ENCODE peak calls at places on chromosomes 16 and 17, in four cellular contexts. S is AG09309, P is thoracic aorta, D is IMR-90. W is an unnamed sample.
A peak's percentile ranks its signal among the peaks of the same experiment; 100 is the strongest.

GRCh38 chr16:75279277-75279676 is 27.9 kb upstream of the BCAR1 start:
- DNase-seq in S (no peak), P (no peak), D (peak; percentile 27), W (no peak)

GRCh38 chr16:88306860-88307545 is 75.8 kb upstream of the ZNF469 start:
- DNase-seq in S (peak; percentile 86), P (no peak), D (peak; percentile 99), W (no peak)

GRCh38 chr16:51949260-51949659 is 597.7 kb downstream of the TOX3 start:
- DNase-seq in S (no peak), P (no peak), D (no peak), W (no peak)

GRCh38 chr16:85912271-85912974 is 13.5 kb downstream of the IRF8 start:
- DNase-seq in S (no peak), P (no peak), D (peak; percentile 36), W (no peak)

GRCh38 chr17:49898547-49899490 is 51.0 kb upstream of the TAC4 start:
- DNase-seq in S (no peak), P (no peak), D (no peak), W (no peak)

GRCh38 chr17:67707442-67707841 is 10.3 kb upstream of the NOL11 start:
- DNase-seq in S (no peak), P (no peak), D (no peak), W (no peak)

GRCh38 chr16:11474617-11475291 is 112.0 kb downstream of the LITAF start:
- DNase-seq in S (no peak), P (no peak), D (no peak), W (no peak)

GRCh38 chr17:296382-296781 is 56.2 kb downstream of the RPH3AL start:
- DNase-seq in S (no peak), P (no peak), D (no peak), W (no peak)

GRCh38 chr17:48498168-48498840 is 32.5 kb downstream of the HOXB1 start:
- DNase-seq in S (no peak), P (no peak), D (no peak), W (no peak)

GRCh38 chr17:79981090-79981489 is 54.6 kb downstream of the TBC1D16 start:
- DNase-seq in S (no peak), P (no peak), D (no peak), W (no peak)

GRCh38 chr17:19992803-19993713 is 15.4 kb upstream of the AKAP10 start:
- DNase-seq in S (peak; percentile 61), P (peak; percentile 73), D (peak; percentile 84), W (peak; percentile 76)

GRCh38 chr17:67474081-67474661 is 97.1 kb downstream of the PITPNC1 start:
- DNase-seq in S (peak; percentile 91), P (no peak), D (peak; percentile 39), W (no peak)

GRCh38 chr17:39754161-39754957 is 16.6 kb downstream of the GRB7 start:
- DNase-seq in S (peak; percentile 42), P (peak; percentile 53), D (peak; percentile 74), W (peak; percentile 85)

GRCh38 chr17:14204084-14204483 is 32.6 kb downstream of the CDRT15 start:
- DNase-seq in S (no peak), P (no peak), D (no peak), W (no peak)

GRCh38 chr16:22092143-22092933 is at the start of gene VWA3A:
- DNase-seq in S (peak; percentile 21), P (no peak), D (peak; percentile 64), W (no peak)

GRCh38 chr17:27106347-27106981 is 187.4 kb upstream of the WSB1 start:
- DNase-seq in S (no peak), P (no peak), D (no peak), W (no peak)

GRCh38 chr16:69386596-69386995 is 789 bp upstream of the TERF2 start:
- DNase-seq in S (no peak), P (no peak), D (peak; percentile 39), W (no peak)

GRCh38 chr17:2050871-2051387 is 4.0 kb upstream of the HIC1 start:
- DNase-seq in S (no peak), P (no peak), D (peak; percentile 65), W (no peak)

GRCh38 chr16:53576904-53577303 is 73.9 kb upstream of the AKTIP start:
- DNase-seq in S (no peak), P (no peak), D (no peak), W (no peak)

GRCh38 chr17:6756425-6757012 is 673 bp downstream of the XAF1 start:
- DNase-seq in S (no peak), P (no peak), D (no peak), W (no peak)

GRCh38 chr16:7921360-7921759 is 588.7 kb downstream of the RBFOX1 start:
- DNase-seq in S (no peak), P (no peak), D (no peak), W (no peak)

GRCh38 chr16:77896357-77896972 is 108.1 kb downstream of the VAT1L start:
- DNase-seq in S (no peak), P (no peak), D (no peak), W (no peak)

GRCh38 chr16:66930189-66930588 is 4.0 kb downstream of the CIAO2B start:
- DNase-seq in S (no peak), P (no peak), D (peak; percentile 85), W (no peak)

GRCh38 chr17:38897176-38897575 is 27.3 kb downstream of the LASP1 start:
- DNase-seq in S (no peak), P (no peak), D (peak; percentile 28), W (no peak)

GRCh38 chr17:42413464-42414040 is 9.5 kb downstream of the CAVIN1 start:
- DNase-seq in S (no peak), P (no peak), D (no peak), W (no peak)

GRCh38 chr16:30184430-30185140 is 1.2 kb downstream of the CORO1A start:
- DNase-seq in S (no peak), P (no peak), D (no peak), W (no peak)

GRCh38 chr16:3094289-3095027 is 4.6 kb downstream of the ZSCAN10 start:
- DNase-seq in S (no peak), P (no peak), D (peak; percentile 23), W (no peak)

GRCh38 chr16:10862432-10862831 is 14.6 kb upstream of the CIITA start:
- DNase-seq in S (peak; percentile 83), P (peak; percentile 25), D (peak; percentile 54), W (no peak)

GRCh38 chr16:19856120-19856519 is 28.5 kb downstream of the GPRC5B start:
- DNase-seq in S (no peak), P (no peak), D (no peak), W (no peak)

GRCh38 chr16:77437859-77438258 is 3.0 kb upstream of the ADAMTS18 start:
- DNase-seq in S (no peak), P (no peak), D (no peak), W (no peak)

GRCh38 chr17:69711504-69711903 is 297.0 kb downstream of the MAP2K6 start:
- DNase-seq in S (no peak), P (no peak), D (no peak), W (no peak)

GRCh38 chr16:11392041-11392581 is 46.9 kb downstream of the RMI2 start:
- DNase-seq in S (no peak), P (no peak), D (no peak), W (no peak)

GRCh38 chr16:15141586-15141985 is 47.5 kb upstream of the RRN3 start:
- DNase-seq in S (no peak), P (no peak), D (no peak), W (no peak)

GRCh38 chr17:37031493-37032083 is 82.8 kb downstream of the AATF start:
- DNase-seq in S (no peak), P (no peak), D (no peak), W (no peak)

GRCh38 chr17:50696365-50696879 is 11.3 kb downstream of the ANKRD40 start:
- DNase-seq in S (no peak), P (no peak), D (no peak), W (no peak)

GRCh38 chr17:39621523-39622379 is 5.0 kb upstream of the PPP1R1B start:
- DNase-seq in S (peak; percentile 23), P (peak; percentile 77), D (peak; percentile 69), W (peak; percentile 98)

GRCh38 chr16:22971346-22971924 is 157.5 kb downstream of the HS3ST2 start:
- DNase-seq in S (no peak), P (no peak), D (no peak), W (no peak)

GRCh38 chr17:15655162-15655561 is 28.9 kb downstream of the TRIM16 start:
- DNase-seq in S (no peak), P (no peak), D (no peak), W (no peak)

GRCh38 chr17:17890773-17891759 is 54.3 kb upstream of the SREBF1 start:
- DNase-seq in S (peak; percentile 42), P (no peak), D (peak; percentile 72), W (peak; percentile 23)

GRCh38 chr17:491086-492014 is 138.7 kb upstream of the RPH3AL start:
- DNase-seq in S (no peak), P (no peak), D (peak; percentile 69), W (peak; percentile 49)

GRCh38 chr17:63082273-63082861 is 116.3 kb downstream of the TANC2 start:
- DNase-seq in S (peak; percentile 8), P (no peak), D (peak; percentile 58), W (no peak)
- TF ChIP-seq CTCF in S (peak; percentile 36), P (peak; percentile 26), D (peak; percentile 62), W (peak; percentile 70)

DNA sequence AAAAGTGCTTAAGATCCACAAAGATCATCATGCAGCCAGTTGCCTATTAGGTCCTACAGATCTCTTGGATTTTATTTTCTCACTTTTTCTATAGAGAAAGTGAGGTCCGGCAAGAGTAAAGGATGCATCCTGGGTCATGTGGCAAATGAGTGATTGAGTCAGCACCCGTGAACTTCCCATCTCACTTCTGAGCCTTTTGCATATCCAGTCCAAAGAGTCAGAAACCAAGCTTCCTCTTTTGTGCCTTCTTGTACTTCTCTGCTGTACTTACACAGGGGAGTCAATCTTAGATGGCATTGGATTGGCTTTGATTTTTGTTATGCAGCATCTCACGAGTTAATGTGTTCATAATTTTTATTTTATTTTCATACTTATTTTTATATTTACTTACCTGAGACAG is 114.2 kb upstream of the IRX5 start:
- DNase-seq in S (no peak), P (no peak), D (no peak), W (no peak)
- TF ChIP-seq CTCF in S (no peak), P (no peak), D (no peak), W (no peak)

GRCh38 chr17:4362141-4362540 is 4.3 kb downstream of the UBE2G1 start:
- DNase-seq in S (no peak), P (no peak), D (no peak), W (no peak)
- TF ChIP-seq CTCF in S (peak; percentile 20), P (no peak), D (no peak), W (no peak)

DNA sequence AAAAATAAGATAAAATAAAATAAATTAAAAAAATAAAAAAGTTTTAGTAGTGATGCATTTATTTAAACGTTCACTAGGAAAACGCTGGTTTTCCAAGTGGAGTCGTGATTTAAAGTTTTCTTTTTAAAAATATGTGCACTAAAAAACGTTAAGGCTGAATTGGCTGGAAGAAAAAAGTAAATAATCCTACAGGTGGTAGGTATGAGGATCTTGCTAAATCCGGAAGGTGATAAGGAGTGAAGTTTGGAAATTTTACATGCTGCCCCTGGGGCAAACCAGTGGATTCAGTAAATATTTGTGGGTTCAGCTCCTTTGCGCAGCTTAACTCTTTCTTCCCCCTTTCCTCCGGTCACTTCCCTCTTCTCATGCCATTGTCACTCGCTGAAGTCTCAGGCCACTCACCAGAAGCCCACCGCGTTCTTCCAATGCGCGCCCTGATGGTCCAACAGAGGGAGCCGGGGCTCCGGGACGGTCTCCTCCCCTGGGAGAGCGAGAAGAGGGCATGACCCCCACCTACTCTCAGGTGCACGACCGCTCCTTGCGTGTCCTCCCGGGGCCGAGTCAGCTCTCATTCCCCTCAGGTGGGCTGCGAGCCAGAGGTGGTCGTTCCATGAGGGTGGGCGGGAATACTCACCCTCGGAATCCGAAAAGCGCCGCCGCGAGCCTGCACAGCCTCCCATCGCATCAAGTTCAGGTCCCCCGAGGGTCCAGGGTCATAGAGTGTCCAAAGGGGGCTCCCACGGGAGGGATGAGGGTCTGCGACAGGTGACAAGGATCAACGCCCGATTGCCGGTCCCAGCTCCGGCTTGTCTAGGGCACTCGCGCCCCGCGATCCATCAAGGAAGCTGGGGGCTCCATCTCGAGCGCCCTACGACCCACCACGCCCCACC is 549 bp downstream of the CLN3 start:
- DNase-seq in S (no peak), P (no peak), D (no peak), W (peak; percentile 41)
- TF ChIP-seq CTCF in S (peak; percentile 41), P (no peak), D (peak; percentile 30), W (no peak)

W was measured in neural crest cell.